ENCODE peak calls at places on chromosomes 4 and X, in nine cellular contexts. O, X, W, N, Q, U, T, J and I are unnamed samples.
A peak's percentile ranks its signal among the peaks of the same experiment; 100 is the strongest.

GRCh38 chr4:30948653-30949052 is 228.5 kb downstream of the PCDH7 start:
- DNase-seq in W (no peak), J (peak; percentile 29), Q (peak; percentile 78), O (no peak), N (no peak), X (no peak), T (no peak), U (no peak), I (no peak)

GRCh38 chr4:186882293-186882692 is 158.6 kb upstream of the FAT1 start:
- DNase-seq in T (no peak), X (no peak), N (no peak), U (no peak), Q (no peak), O (no peak), W (no peak), J (no peak), I (no peak)

GRCh38 chr4:73856518-73856917 is 3.4 kb downstream of the PF4V1 start:
- DNase-seq in Q (peak; percentile 84), N (no peak), U (no peak), J (peak; percentile 85), W (no peak), O (no peak), X (no peak), T (no peak), I (no peak)

GRCh38 chr4:179817317-179817716 is 2375.1 kb upstream of the AGA start:
- DNase-seq in W (no peak), X (no peak), Q (no peak), J (no peak), N (no peak), U (no peak), T (no peak), O (no peak), I (no peak)

GRCh38 chrX:155819525-155819924 is 61.6 kb upstream of the VAMP7 start:
- DNase-seq in N (no peak), O (no peak), T (no peak), X (no peak), U (no peak), W (no peak), J (no peak), Q (no peak), I (no peak)

GRCh38 chrX:23066588-23067281 is 67.0 kb downstream of the DDX53 start:
- DNase-seq in N (no peak), O (no peak), T (no peak), Q (no peak), X (no peak), W (no peak), U (no peak), J (no peak), I (no peak)

GRCh38 chrX:142095816-142096215 is 109.3 kb downstream of the MAGEC2 start:
- DNase-seq in X (no peak), N (no peak), U (no peak), J (no peak), Q (peak; percentile 2), O (no peak), T (no peak), W (no peak), I (no peak)

GRCh38 chr4:78862314-78862737 is 76.9 kb downstream of the PAQR3 start:
- DNase-seq in T (no peak), O (no peak), X (no peak), Q (no peak), J (no peak), N (no peak), U (no peak), W (no peak), I (no peak)